ENCODE peak calls at places on chromosomes 12 and 14, in six cellular contexts. Y, R, X, C, Z and F are unnamed samples.

GRCh38 chr14:99686557-99687283 is 2.6 kb downstream of the CYP46A1 start:
- DNase-seq in Y (no peak), R (no peak), X (peak), C (peak), Z (no peak), F (no peak)

GRCh38 chr12:20627001-20627588 is 68.0 kb upstream of the SLCO1C1 start:
- DNase-seq in Y (no peak), R (no peak), X (peak), C (no peak), Z (no peak), F (no peak)

GRCh38 chr14:32128703-32129102 is 51.6 kb downstream of the ARHGAP5 start:
- DNase-seq in Y (no peak), R (no peak), X (no peak), C (no peak), Z (no peak), F (no peak)

GRCh38 chr12:104630230-104630670 is 173.5 kb downstream of the CHST11 start:
- DNase-seq in Y (no peak), R (no peak), X (peak), C (no peak), Z (no peak), F (no peak)

GRCh38 chr14:99605299-99605961 is 1.4 kb upstream of the CCDC85C start:
- DNase-seq in Y (peak), R (peak), X (peak), C (peak), Z (peak), F (peak)

GRCh38 chr14:93956514-93957332 is 19.6 kb downstream of the ASB2 start:
- DNase-seq in Y (no peak), R (no peak), X (no peak), C (no peak), Z (peak), F (no peak)

GRCh38 chr12:126747530-126748149 is 1519.3 kb upstream of the TMEM132C start:
- DNase-seq in Y (no peak), R (no peak), X (peak), C (no peak), Z (no peak), F (peak)

GRCh38 chr12:93484315-93484981 is 17.1 kb downstream of the MRPL42 start:
- DNase-seq in Y (no peak), R (no peak), X (no peak), C (no peak), Z (peak), F (no peak)

GRCh38 chr14:72588521-72588920 is 305.4 kb downstream of the DPF3 start:
- DNase-seq in Y (no peak), R (no peak), X (no peak), C (no peak), Z (no peak), F (no peak)

GRCh38 chr12:92539966-92540791 is 162.6 kb upstream of the PLEKHG7 start:
- DNase-seq in Y (no peak), R (no peak), X (peak), C (peak), Z (no peak), F (no peak)

GRCh38 chr12:120466560-120467315 is 2.8 kb downstream of the SRSF9 start:
- DNase-seq in Y (no peak), R (no peak), X (peak), C (no peak), Z (peak), F (peak)

GRCh38 chr12:12684375-12685106 is 11.4 kb downstream of the GPR19 start:
- DNase-seq in Y (no peak), R (no peak), X (peak), C (no peak), Z (no peak), F (peak)

GRCh38 chr12:4809449-4810218 is 89.4 kb downstream of the GALNT8 start:
- DNase-seq in Y (peak), R (no peak), X (no peak), C (no peak), Z (no peak), F (no peak)

GRCh38 chr14:74952697-74953484 is 2.5 kb downstream of the PGF start:
- DNase-seq in Y (no peak), R (no peak), X (no peak), C (no peak), Z (no peak), F (peak)

GRCh38 chr14:50733479-50733878 is 65.4 kb upstream of the SAV1 start:
- DNase-seq in Y (no peak), R (no peak), X (no peak), C (no peak), Z (no peak), F (no peak)

GRCh38 chr14:23512156-23512555 is 39.4 kb downstream of the ZFHX2 start:
- DNase-seq in Y (no peak), R (no peak), X (no peak), C (no peak), Z (no peak), F (no peak)

GRCh38 chr12:19692091-19692490 is 252.8 kb downstream of the AEBP2 start:
- DNase-seq in Y (no peak), R (no peak), X (no peak), C (no peak), Z (no peak), F (no peak)

GRCh38 chr12:64459388-64460024 is 7.6 kb downstream of the TBK1 start:
- DNase-seq in Y (no peak), R (no peak), X (peak), C (no peak), Z (no peak), F (peak)

GRCh38 chr14:55416866-55417265 is 5.2 kb upstream of the ATG14 start:
- DNase-seq in Y (no peak), R (no peak), X (peak), C (no peak), Z (no peak), F (peak)

GRCh38 chr14:60655114-60655897 is 6.0 kb upstream of the SIX1 start:
- DNase-seq in Y (no peak), R (no peak), X (no peak), C (no peak), Z (no peak), F (no peak)

GRCh38 chr12:15806826-15807225 is 17.6 kb upstream of the EPS8 start:
- DNase-seq in Y (no peak), R (no peak), X (no peak), C (no peak), Z (no peak), F (no peak)

DNA sequence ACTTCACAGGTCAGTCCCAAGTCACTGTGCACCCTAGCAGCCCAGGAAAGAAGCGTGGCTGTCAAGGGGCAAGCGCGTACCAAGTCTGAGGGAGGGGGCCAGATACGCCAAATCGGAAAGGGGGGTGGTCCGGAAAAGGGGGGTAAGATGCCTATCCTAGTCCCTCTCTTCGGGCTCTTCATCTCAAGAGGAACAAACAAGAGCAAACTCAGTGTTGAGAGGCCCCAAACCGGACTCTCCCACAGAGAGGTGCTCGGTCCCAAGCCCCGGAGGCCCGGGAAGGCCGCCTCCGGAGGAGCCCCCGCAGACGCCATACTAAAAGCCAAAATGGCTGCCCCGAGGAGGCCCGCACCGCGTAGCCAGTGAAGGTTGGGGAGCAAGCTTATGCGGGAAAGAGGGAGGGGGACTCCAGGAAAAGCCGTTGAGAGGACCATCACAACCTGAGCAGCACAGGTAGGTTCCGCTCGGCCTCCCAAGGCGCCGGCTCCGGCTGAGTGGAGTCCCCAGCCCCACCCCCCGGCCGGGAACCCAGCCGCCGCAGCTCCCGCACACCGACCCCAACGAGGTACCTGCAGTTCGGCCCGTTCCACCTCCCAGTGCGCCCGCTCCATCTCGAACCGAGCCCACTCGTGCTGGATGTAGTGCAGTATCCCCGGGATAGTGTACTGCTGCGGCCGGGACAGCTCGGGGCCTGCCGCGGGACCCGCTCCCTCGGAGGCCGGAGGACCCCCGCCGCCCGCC is at the start of gene AP4S1:
- DNase-seq in Y (peak), R (peak), X (peak), C (peak), Z (peak), F (peak)
- TF ChIP-seq POLR2A in Y (no peak), R (no peak), X (peak), C (no peak), Z (no peak), F (peak)

GRCh38 chr14:105248368-105249174 is at the start of gene BTBD6:
- DNase-seq in Y (peak), R (peak), X (peak), C (peak), Z (peak), F (peak)
- TF ChIP-seq POLR2A in Y (no peak), R (no peak), X (peak), C (no peak), Z (peak), F (peak)

GRCh38 chr12:52630104-52630500 is 11.7 kb upstream of the KRT73 start:
- DNase-seq in Y (no peak), R (no peak), X (no peak), C (no peak), Z (no peak), F (no peak)

GRCh38 chr12:52628841-52629240 is 10.5 kb upstream of the KRT73 start:
- DNase-seq in Y (no peak), R (no peak), X (no peak), C (no peak), Z (no peak), F (no peak)

GRCh38 chr12:52628111-52628507 is 9.8 kb upstream of the KRT73 start:
- DNase-seq in Y (no peak), R (no peak), X (no peak), C (no peak), Z (no peak), F (no peak)

GRCh38 chr12:52629251-52630103 is 11.1 kb upstream of the KRT73 start:
- DNase-seq in Y (no peak), R (no peak), X (no peak), C (no peak), Z (no peak), F (no peak)

GRCh38 chr12:52627395-52628110 is 9.2 kb upstream of the KRT73 start:
- DNase-seq in Y (no peak), R (no peak), X (no peak), C (no peak), Z (no peak), F (no peak)
- TF ChIP-seq POLR2A in Y (no peak), R (no peak), X (no peak), C (no peak), Z (no peak), F (no peak)

DNA sequence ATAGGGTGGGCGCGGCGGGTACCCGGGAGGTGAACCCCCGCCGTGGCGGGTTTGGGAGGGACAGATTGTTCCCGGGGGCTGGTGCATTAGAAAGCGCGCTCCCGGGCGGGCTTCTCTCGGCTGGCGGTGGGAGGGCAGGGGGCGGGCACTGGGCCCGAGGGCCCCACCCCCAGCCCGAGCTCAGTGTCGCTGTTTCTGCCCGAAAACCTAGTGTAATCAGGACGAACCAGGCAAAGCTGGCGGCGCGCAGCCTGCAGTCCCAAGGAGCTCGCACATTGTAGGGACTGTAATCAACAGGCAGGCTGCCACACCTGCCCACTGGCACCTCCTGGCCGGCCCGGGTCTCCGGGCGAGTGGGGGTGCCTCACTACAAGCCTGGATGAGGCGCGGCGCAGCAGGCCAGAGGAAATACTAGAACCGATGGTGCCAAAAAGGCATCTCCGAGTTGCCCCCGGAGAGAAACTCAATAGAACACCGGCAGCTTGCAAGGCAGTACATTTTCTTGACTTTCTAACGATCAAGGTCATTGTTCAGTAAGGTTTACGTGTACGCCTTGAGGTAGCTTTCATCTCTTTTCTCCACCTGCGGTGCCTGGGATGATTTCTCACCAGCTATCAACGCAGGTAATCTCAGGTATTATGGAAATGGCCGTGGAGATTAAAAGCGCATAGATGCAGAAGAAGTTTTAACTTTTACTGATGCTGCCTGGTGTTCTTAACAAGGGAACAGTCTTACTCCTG is 845 bp upstream of the SPTB start:
- DNase-seq in Y (peak), R (no peak), X (peak), C (peak), Z (peak), F (peak)
- TF ChIP-seq POLR2A in Y (no peak), R (no peak), X (no peak), C (no peak), Z (no peak), F (peak)